ENCODE peak calls at places on chromosomes 1 and 21, in five cellular contexts. C is midbrain; Z is effector CD4-positive, alpha-beta T cell; Q is fibroblast of villous mesenchyme; B is HS-5. D is an unnamed sample.

GRCh38 chr1:193421487-193421886 is 235.1 kb upstream of the B3GALT2 start:
- DNase-seq in Z (no peak), Q (no peak), C (no peak), B (no peak), D (no peak)

GRCh38 chr1:50735443-50735842 is 224.6 kb downstream of the FAF1 start:
- DNase-seq in B (no peak), Q (peak), Z (no peak), C (peak), D (no peak)

GRCh38 chr1:84090447-84091244 is 53.4 kb upstream of the PRKACB start:
- DNase-seq in C (no peak), Q (no peak), B (no peak), Z (no peak), D (no peak)

GRCh38 chr21:17542371-17542992 is 29.6 kb downstream of the CXADR start:
- DNase-seq in B (no peak), C (no peak), Z (no peak), Q (peak), D (no peak)

GRCh38 chr1:28102169-28102568 is 13.8 kb upstream of the EYA3 start:
- DNase-seq in Q (no peak), B (no peak), C (no peak), Z (no peak), D (no peak)

GRCh38 chr1:103516283-103516682 is 9.2 kb upstream of the RNPC3 start:
- DNase-seq in Q (no peak), C (no peak), B (no peak), Z (no peak), D (no peak)

GRCh38 chr1:78624035-78624434 is 3.8 kb downstream of the IFI44L start:
- DNase-seq in Z (no peak), B (no peak), Q (no peak), C (no peak), D (no peak)

GRCh38 chr1:228306275-228307217 is 98.7 kb downstream of the OBSCN start:
- DNase-seq in Z (no peak), B (no peak), Q (no peak), C (no peak), D (peak)

GRCh38 chr1:1355376-1355775 is 3.0 kb downstream of the MXRA8 start:
- DNase-seq in Q (peak), Z (no peak), C (no peak), B (no peak), D (no peak)

GRCh38 chr1:50873458-50874187 is 86.4 kb downstream of the FAF1 start:
- DNase-seq in Z (peak), C (peak), B (peak), Q (peak), D (no peak)

GRCh38 chr1:110503471-110503870 is 15.5 kb downstream of the KCNA10 start:
- DNase-seq in Z (no peak), C (no peak), B (no peak), Q (no peak), D (no peak)

GRCh38 chr1:43316738-43317520 is 16.1 kb downstream of the TIE1 start:
- DNase-seq in Z (no peak), B (no peak), Q (no peak), C (no peak), D (no peak)

GRCh38 chr1:113809651-113810602 is 2.3 kb downstream of the RSBN1 start:
- DNase-seq in Q (peak), Z (no peak), B (no peak), C (no peak), D (no peak)

GRCh38 chr1:54971317-54971791 is 9.1 kb upstream of the TMEM61 start:
- DNase-seq in C (no peak), Q (no peak), Z (no peak), B (peak), D (no peak)

GRCh38 chr1:31374511-31375196 is 1.8 kb upstream of the FABP3 start:
- DNase-seq in C (no peak), Z (no peak), Q (no peak), B (no peak), D (peak)